ENCODE peak calls at places on chromosome 13, in four cellular contexts. D is EH, P is OCI-M1, N is NCI-H2029 treated with DMSO at 0.1 percent for 48 hours. R is an unnamed sample.

GRCh38 chr13:90055121-90055520 is 1292.4 kb upstream of the MIR17HG start:
- DNase-seq in N (no peak), D (no peak), P (peak; percentile 25), R (no peak)

GRCh38 chr13:75796825-75797224 is 160.7 kb downstream of the LMO7 start:
- DNase-seq in P (no peak), N (no peak), D (no peak), R (no peak)

GRCh38 chr13:28099396-28100148 is 804 bp downstream of the FLT3 start:
- DNase-seq in D (no peak), N (no peak), P (no peak), R (peak; percentile 33)

GRCh38 chr13:113924184-113924583 is 49.7 kb downstream of the C13orf46 start:
- DNase-seq in P (no peak), N (no peak), D (no peak), R (no peak)

GRCh38 chr13:39483326-39483725 is 119.7 kb downstream of the LHFPL6 start:
- DNase-seq in P (no peak), D (peak; percentile 82), N (no peak), R (no peak)

GRCh38 chr13:49428041-49428763 is 15.7 kb downstream of the CAB39L start:
- DNase-seq in D (peak; percentile 37), N (no peak), P (peak; percentile 44), R (peak; percentile 66)

GRCh38 chr13:42075517-42075916 is 27.1 kb downstream of the DGKH start:
- DNase-seq in D (no peak), N (peak; percentile 0), P (no peak), R (no peak)

GRCh38 chr13:99414048-99414995 is 87.0 kb upstream of the TM9SF2 start:
- DNase-seq in D (no peak), N (no peak), P (no peak), R (no peak)

GRCh38 chr13:98239156-98240076 is 62.3 kb upstream of the RNF113B start:
- DNase-seq in D (no peak), N (no peak), P (no peak), R (no peak)